ENCODE peak calls at places on chromosomes 4 and X, in five cellular contexts. E, T, U, S and C are unnamed samples.

GRCh38 chr4:158605393-158605792 is 66.3 kb downstream of the C4orf46 start:
- DNase-seq in T (no peak), E (no peak), S (no peak), U (no peak), C (no peak)

GRCh38 chr4:6472387-6473263 is at the start of gene PPP2R2C:
- DNase-seq in U (peak; percentile 70), T (peak; percentile 26), S (no peak), E (no peak), C (no peak)

GRCh38 chr4:166064706-166065105 is 191.7 kb downstream of the TLL1 start:
- DNase-seq in S (no peak), U (no peak), T (no peak), E (no peak), C (no peak)

GRCh38 chrX:119374736-119375135 is 24.4 kb upstream of the SLC25A43 start:
- DNase-seq in U (no peak), E (no peak), T (peak; percentile 33), S (no peak), C (no peak)

GRCh38 chrX:119500061-119500800 is 32.0 kb downstream of the SLC25A5 start:
- DNase-seq in S (no peak), T (no peak), U (no peak), E (no peak), C (no peak)

GRCh38 chr4:1470816-1471442 is 64.7 kb upstream of the NKX1-1 start:
- DNase-seq in E (no peak), U (peak; percentile 73), S (peak; percentile 25), T (no peak), C (no peak)

GRCh38 chr4:182258441-182259031 is 15.3 kb downstream of the TENM3 start:
- DNase-seq in T (no peak), S (no peak), E (no peak), U (no peak), C (no peak)

GRCh38 chr4:13547563-13548041 is 3.3 kb upstream of the NKX3-2 start:
- DNase-seq in S (no peak), E (no peak), T (no peak), U (peak; percentile 79), C (no peak)

GRCh38 chr4:244471-244870 is 60.8 kb downstream of the ZNF732 start:
- DNase-seq in S (no peak), T (peak; percentile 38), E (peak; percentile 30), U (no peak), C (peak; percentile 25)

GRCh38 chr4:140721088-140721421 is 35.1 kb downstream of the TBC1D9 start:
- DNase-seq in E (no peak), S (no peak), U (no peak), T (no peak), C (no peak)

GRCh38 chr4:160316036-160316435 is 1213.2 kb downstream of the RAPGEF2 start:
- DNase-seq in T (no peak), S (no peak), U (no peak), E (no peak), C (no peak)

GRCh38 chr4:81757706-81758105 is 286.0 kb upstream of the RASGEF1B start:
- DNase-seq in S (no peak), U (no peak), T (no peak), E (peak; percentile 21), C (no peak)

GRCh38 chr4:167867191-167867590 is 225.1 kb upstream of the ANXA10 start:
- DNase-seq in T (no peak), U (no peak), S (no peak), E (no peak), C (no peak)

GRCh38 chr4:8267077-8267476 is 2.5 kb upstream of the HTRA3 start:
- DNase-seq in U (peak; percentile 91), S (peak; percentile 88), T (peak; percentile 69), E (peak; percentile 67), C (peak; percentile 88)

GRCh38 chrX:22220941-22221340 is 51.8 kb upstream of the CBLL2 start:
- DNase-seq in S (no peak), U (no peak), E (no peak), T (peak; percentile 29), C (no peak)

GRCh38 chr4:173056708-173057107 is 111.9 kb upstream of the GALNT7 start:
- DNase-seq in S (no peak), E (no peak), T (no peak), U (no peak), C (no peak)

GRCh38 chrX:77442728-77443127 is 4.5 kb upstream of the FGF16 start:
- DNase-seq in S (no peak), T (peak; percentile 34), U (no peak), E (peak; percentile 57), C (no peak)

GRCh38 chr4:3017504-3017903 is 54.1 kb downstream of the GRK4 start:
- DNase-seq in T (no peak), S (no peak), E (no peak), U (no peak), C (no peak)

GRCh38 chr4:12359420-12359819 is 930.7 kb upstream of the HS3ST1 start:
- DNase-seq in U (no peak), T (no peak), E (no peak), S (no peak), C (peak; percentile 4)

GRCh38 chr4:35993606-35994005 is 250.7 kb downstream of the ARAP2 start:
- DNase-seq in E (no peak), S (no peak), U (no peak), T (no peak), C (no peak)

GRCh38 chr4:183876268-183876934 is 28.7 kb upstream of the STOX2 start:
- DNase-seq in T (peak; percentile 62), S (peak; percentile 95), U (peak; percentile 84), E (peak; percentile 85), C (peak; percentile 93)

GRCh38 chr4:91207535-91207934 is 1080.3 kb downstream of the CCSER1 start:
- DNase-seq in S (no peak), T (no peak), E (no peak), U (no peak), C (no peak)

GRCh38 chr4:38873290-38873949 is 5.8 kb downstream of the FAM114A1 start:
- DNase-seq in U (no peak), S (no peak), T (no peak), E (no peak), C (no peak)

GRCh38 chr4:5398056-5398455 is 310.3 kb downstream of the EVC2 start:
- DNase-seq in U (no peak), S (no peak), T (no peak), E (no peak), C (no peak)

GRCh38 chrX:117989512-117989911 is 127.1 kb downstream of the KLHL13 start:
- DNase-seq in E (no peak), S (no peak), U (no peak), T (no peak), C (no peak)

GRCh38 chr4:169800541-169800940 is 42.8 kb upstream of the HPF1 start:
- DNase-seq in E (no peak), T (no peak), U (no peak), S (no peak), C (no peak)

GRCh38 chrX:70196961-70197805 is 19.9 kb downstream of the DGAT2L6 start:
- DNase-seq in T (peak; percentile 77), S (no peak), E (peak; percentile 57), U (no peak), C (peak; percentile 61)

GRCh38 chr4:87101543-87102199 is 118.7 kb downstream of the KLHL8 start:
- DNase-seq in E (no peak), U (no peak), S (no peak), T (no peak), C (no peak)

GRCh38 chr4:15161439-15161838 is 159.2 kb downstream of the CPEB2 start:
- DNase-seq in E (no peak), T (no peak), S (no peak), U (no peak), C (no peak)

GRCh38 chrX:41144873-41145272 is 59.6 kb downstream of the USP9X start:
- DNase-seq in S (no peak), E (no peak), T (no peak), U (no peak), C (peak; percentile 29)

GRCh38 chrX:41148553-41148952 is 63.3 kb downstream of the USP9X start:
- DNase-seq in S (no peak), E (no peak), U (no peak), T (no peak), C (peak; percentile 56)

GRCh38 chrX:41150043-41150442 is 64.8 kb downstream of the USP9X start:
- DNase-seq in T (no peak), U (no peak), S (no peak), E (no peak), C (no peak)

GRCh38 chrX:41142130-41142529 is 56.9 kb downstream of the USP9X start:
- DNase-seq in U (no peak), E (no peak), T (no peak), S (no peak), C (peak; percentile 15)

GRCh38 chrX:41145920-41146608 is 60.8 kb downstream of the USP9X start:
- DNase-seq in U (no peak), T (peak; percentile 32), E (no peak), S (no peak), C (peak; percentile 79)
- TF ChIP-seq CTCF in U (no peak), T (no peak), E (no peak), S (no peak), C (peak; percentile 6)

DNA sequence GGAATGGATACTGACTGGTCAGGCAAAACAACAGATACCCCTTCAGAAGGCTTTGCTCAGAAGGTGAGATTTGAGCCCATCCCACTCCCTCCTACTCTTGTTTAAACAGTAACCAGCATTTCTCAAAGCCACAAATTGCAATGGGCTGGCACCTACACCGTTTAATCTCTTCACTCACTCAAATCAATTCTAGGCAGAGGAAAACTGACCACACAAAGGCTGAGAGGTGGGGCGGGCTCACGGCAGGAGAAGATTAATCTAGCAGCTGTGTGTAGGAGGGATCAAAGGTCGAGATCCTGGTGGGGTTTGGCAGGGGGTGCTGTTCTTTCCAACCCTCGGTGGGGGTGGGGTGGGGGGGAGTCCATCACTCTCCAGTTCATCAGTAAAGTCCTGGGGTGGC is 622.4 kb downstream of the BCOR start:
- DNase-seq in S (no peak), T (no peak), E (no peak), U (no peak), C (no peak)
- H3K27ac ChIP-seq in S (no peak overlapping the region), T (no peak overlapping the region), E (no peak overlapping the region), U (no peak overlapping the region), C (no peak overlapping the region)

GRCh38 chrX:143340190-143340589 is 177.1 kb downstream of the SPANXN3 start:
- DNase-seq in U (no peak), E (no peak), S (no peak), T (no peak), C (no peak)
- TF ChIP-seq CTCF in U (no peak), E (no peak), S (no peak), T (no peak), C (no peak)

GRCh38 chrX:72714471-72714916 is 388 bp upstream of the PHKA1 start:
- DNase-seq in S (peak; percentile 83), U (peak; percentile 59), T (peak; percentile 75), E (peak; percentile 83), C (peak; percentile 86)

GRCh38 chrX:72716766-72717165 is 2.7 kb upstream of the PHKA1 start:
- DNase-seq in T (peak; percentile 12), S (no peak), E (no peak), U (no peak), C (no peak)

GRCh38 chrX:72712094-72712755 is 1.9 kb downstream of the PHKA1 start:
- DNase-seq in E (peak; percentile 28), T (no peak), S (no peak), U (no peak), C (no peak)

GRCh38 chrX:72715546-72715945 is 1.4 kb upstream of the PHKA1 start:
- DNase-seq in E (no peak), S (no peak), T (no peak), U (no peak), C (no peak)

DNA sequence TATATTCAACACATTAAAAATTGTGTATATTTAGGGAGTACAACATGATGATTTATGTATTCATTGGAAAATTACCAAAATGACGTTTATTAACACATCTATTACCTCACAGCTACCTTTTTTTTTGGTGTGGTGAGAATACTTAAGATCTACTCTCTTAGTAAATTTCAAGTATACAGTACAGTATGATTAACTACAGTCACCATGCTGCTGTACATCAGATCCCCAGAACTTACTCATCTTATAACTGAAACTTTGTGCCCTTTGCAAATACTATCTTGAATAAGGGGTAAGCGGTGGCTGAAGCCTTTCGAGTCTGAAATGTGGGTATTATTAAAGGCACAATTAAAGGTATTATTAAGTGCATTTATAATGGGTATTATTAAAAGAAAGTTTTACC is 976 bp downstream of the PHKA1 start:
- DNase-seq in U (no peak), T (no peak), S (no peak), E (no peak), C (peak; percentile 1)
- H3K27ac ChIP-seq in U (no peak overlapping the region), T (peak overlapping the region; percentile 94), S (peak overlapping the region; percentile 25), E (peak overlapping the region; percentile 53), C (no peak overlapping the region)